ENCODE peak calls at places on chromosomes 2 and 18, in five cellular contexts. C is prostate gland, R is transverse colon, L is uterus, E is mucosa of descending colon. K is an unnamed sample.

GRCh38 chr2:103977681-103978080 is 876.2 kb upstream of the POU3F3 start:
- DNase-seq in L (no peak), E (no peak), R (no peak), C (no peak), K (no peak)

GRCh38 chr2:225989809-225990208 is 590.3 kb downstream of the NYAP2 start:
- DNase-seq in E (no peak), L (no peak), C (no peak), R (no peak), K (no peak)

GRCh38 chr2:163681765-163682164 is 54.0 kb downstream of the FIGN start:
- DNase-seq in L (peak; percentile 51), C (no peak), R (no peak), E (no peak), K (no peak)

GRCh38 chr2:39606585-39606984 is 59.1 kb upstream of the TMEM178A start:
- DNase-seq in R (no peak), C (no peak), L (no peak), E (no peak), K (no peak)

GRCh38 chr2:100548771-100549170 is 14.0 kb upstream of the PDCL3 start:
- DNase-seq in E (no peak), C (no peak), R (no peak), L (no peak), K (no peak)

GRCh38 chr18:34848695-34849094 is 138.6 kb downstream of the DTNA start:
- DNase-seq in E (no peak), L (no peak), C (no peak), R (no peak), K (no peak)

GRCh38 chr2:71558300-71559051 is 105.1 kb downstream of the DYSF start:
- DNase-seq in L (no peak), C (no peak), R (no peak), E (no peak), K (no peak)

GRCh38 chr2:8086796-8087479 is 594.9 kb upstream of the ID2 start:
- DNase-seq in E (no peak), L (no peak), R (no peak), C (no peak), K (no peak)

GRCh38 chr18:34871435-34871834 is 161.3 kb downstream of the DTNA start:
- DNase-seq in L (no peak), E (no peak), R (no peak), C (no peak), K (no peak)

GRCh38 chr18:26425148-26425531 is 123.2 kb downstream of the KCTD1 start:
- DNase-seq in R (no peak), L (no peak), E (no peak), C (no peak), K (no peak)

DNA sequence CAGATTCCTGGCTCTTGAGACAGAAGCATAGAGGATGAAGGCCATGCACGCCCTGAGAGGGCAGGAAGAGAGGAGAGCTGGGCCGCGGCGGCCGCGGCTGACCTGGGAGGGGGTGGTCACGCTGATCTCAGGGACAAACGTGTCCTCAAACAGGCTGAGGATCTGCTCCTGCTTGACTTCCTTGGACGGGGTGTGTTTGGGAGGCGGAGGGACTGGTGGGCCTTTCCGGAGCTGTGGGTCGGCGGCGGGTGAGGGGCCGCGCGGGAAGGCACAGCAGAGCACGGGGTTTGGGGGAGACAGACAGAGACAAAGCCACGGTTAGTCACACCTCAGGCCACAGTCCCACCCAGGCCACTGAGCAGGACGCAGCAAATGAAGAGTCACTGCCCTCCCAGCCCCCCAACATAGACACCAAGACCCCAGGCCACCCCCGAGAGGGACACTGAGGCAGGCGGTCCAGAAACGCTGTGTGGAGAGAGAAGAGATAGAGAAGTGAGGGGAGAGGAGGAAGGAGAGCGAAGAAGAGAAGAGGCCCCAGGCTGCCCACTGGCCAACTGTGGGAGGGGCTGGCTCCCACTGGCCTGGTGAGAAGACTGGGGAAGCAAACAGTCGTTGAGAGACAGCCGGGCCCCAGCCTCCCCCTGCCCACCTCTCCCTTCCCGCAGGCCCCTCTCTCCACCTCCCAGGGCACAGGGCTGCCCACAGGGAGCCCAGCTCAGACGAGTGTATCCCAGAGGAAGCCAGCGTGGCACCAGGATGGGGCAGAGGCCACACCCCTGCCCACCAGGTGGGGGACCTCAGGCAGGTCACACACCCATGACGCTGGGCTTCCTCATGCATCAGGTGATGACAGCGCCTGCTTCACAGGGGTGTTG is 49.3 kb downstream of the BIN1 start:
- DNase-seq in L (no peak), E (no peak), C (no peak), R (no peak), K (no peak)
- H3K36me3 ChIP-seq in L (no peaks in the 10 kb centered on the region), E (no peaks in the 10 kb centered on the region), C (no peaks in the 10 kb centered on the region), R (no peaks in the 10 kb centered on the region), K (peaks cover 10% of the 10 kb centered on the region)

GRCh38 chr18:63259581-63259830 is 60.1 kb downstream of the BCL2 start:
- DNase-seq in R (no peak), C (no peak), E (no peak), L (no peak), K (no peak)
- H3K36me3 ChIP-seq in R (no peaks in the 10 kb centered on the region), C (no peaks in the 10 kb centered on the region), E (no peaks in the 10 kb centered on the region), L (no peaks in the 10 kb centered on the region), K (no peaks in the 10 kb centered on the region)

DNA sequence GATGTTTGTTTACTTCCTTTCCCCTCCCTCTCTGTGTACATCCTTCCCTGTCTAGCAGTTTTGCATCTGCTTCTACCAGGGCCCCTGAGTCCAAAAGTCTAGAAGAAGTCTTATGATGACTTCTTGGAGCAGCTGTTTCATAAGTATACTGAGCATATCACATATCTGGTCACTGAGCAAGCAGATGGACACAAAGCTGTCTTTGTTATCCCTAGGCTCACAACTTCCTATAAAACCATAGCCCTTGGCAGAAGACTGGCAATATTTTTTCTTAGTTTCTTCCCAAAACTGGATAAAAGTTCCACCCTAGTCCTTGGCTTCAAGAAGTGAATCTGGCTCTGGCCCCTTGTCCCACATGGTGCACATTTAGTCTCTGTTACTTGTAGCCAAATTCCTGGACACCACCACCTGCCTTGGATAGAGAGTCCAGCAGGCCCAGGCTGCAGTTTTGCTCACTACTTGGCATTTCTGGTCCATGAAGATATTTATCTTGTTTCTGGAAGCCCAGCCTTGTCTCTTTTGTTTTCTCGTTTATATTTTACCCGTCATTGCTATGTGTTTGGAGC is 22.5 kb downstream of the THOC1 start:
- DNase-seq in R (no peak), C (no peak), L (no peak), E (no peak), K (no peak)
- H3K36me3 ChIP-seq in R (peaks cover 41% of the 10 kb centered on the region), C (no peaks in the 10 kb centered on the region), L (no peaks in the 10 kb centered on the region), E (no peaks in the 10 kb centered on the region), K (peaks cover 1% of the 10 kb centered on the region)

GRCh38 chr2:85397925-85398331 is 12.2 kb downstream of the CAPG start:
- DNase-seq in C (peak; percentile 50), L (no peak), R (no peak), E (no peak), K (no peak)

GRCh38 chr2:85396531-85397470 is 13.4 kb downstream of the CAPG start:
- DNase-seq in L (no peak), C (peak; percentile 51), R (no peak), E (no peak), K (peak; percentile 22)

GRCh38 chr2:85399183-85399455 is 11.0 kb downstream of the CAPG start:
- DNase-seq in R (no peak), C (no peak), L (no peak), E (no peak), K (no peak)

GRCh38 chr2:85400023-85400422 is 10.1 kb downstream of the CAPG start:
- DNase-seq in E (no peak), L (no peak), R (no peak), C (no peak), K (no peak)

DNA sequence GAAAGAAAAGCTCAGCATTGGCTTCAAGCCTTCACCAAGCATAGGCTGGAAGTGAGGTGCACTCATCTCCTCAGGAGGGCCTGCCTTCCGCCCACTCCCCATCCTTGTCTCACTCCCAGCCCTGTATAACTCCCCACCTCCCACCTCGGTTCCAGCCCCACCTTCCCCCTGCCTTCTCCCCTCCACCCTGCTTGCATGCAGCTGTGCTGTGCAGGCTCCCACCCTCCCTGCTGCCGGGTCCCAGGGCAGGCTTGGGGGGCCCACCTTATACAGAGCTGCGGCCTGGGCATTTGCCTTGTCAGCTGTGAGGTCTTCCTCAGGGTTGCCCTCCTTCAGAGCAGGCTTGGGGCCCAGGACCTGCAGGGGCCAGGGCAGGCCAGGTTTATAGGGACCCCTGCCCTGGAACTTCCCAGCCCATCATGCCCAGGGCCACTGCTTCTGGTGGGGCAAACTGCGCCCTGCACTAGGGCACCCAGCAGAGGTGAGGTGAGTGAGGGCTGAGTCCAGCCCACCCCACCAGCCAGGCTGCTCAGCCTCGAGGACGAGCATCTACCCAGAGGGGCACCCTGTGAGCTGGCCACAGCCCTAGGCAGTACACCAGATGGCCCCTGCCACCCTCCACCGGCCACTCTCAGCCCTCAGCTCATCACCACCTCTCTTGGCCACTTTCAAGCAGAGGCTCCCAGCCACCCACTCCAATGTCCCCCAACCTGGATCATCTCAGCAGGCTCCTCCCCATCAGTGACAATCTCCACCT is 11.6 kb downstream of the CAPG start:
- DNase-seq in L (no peak), E (no peak), C (no peak), R (no peak), K (peak; percentile 31)
- H3K36me3 ChIP-seq in L (no peaks in the 10 kb centered on the region), E (no peaks in the 10 kb centered on the region), C (no peaks in the 10 kb centered on the region), R (no peaks in the 10 kb centered on the region), K (no peaks in the 10 kb centered on the region)

DNA sequence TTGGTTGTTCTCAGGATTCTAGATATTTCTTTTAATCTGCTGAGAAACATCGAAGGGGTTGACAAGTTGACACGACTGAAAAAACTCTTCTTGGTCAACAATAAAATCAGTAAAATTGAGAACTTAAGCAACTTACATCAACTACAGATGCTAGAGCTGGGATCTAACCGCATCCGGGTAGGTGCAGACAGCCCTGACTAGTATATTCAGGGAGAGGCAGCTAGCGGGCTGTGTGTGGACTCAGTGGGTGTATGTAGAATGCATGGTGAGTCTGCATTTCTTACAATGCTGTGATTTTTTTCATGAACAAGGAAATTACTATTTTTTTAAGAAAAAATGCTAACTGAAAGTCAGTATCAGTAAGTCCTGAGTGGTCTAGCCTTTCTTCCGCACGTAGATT is 10.1 kb downstream of the PPP1R7 start:
- DNase-seq in E (no peak), L (no peak), C (no peak), R (no peak), K (no peak)
- H3K36me3 ChIP-seq in E (no peaks in the 10 kb centered on the region), L (no peaks in the 10 kb centered on the region), C (no peaks in the 10 kb centered on the region), R (peaks cover 30% of the 10 kb centered on the region), K (no peaks in the 10 kb centered on the region)

GRCh38 chr2:240765007-240765406 is 55.0 kb downstream of the KIF1A start:
- DNase-seq in R (no peak), E (no peak), C (no peak), L (no peak), K (no peak)
- H3K36me3 ChIP-seq in R (no peaks in the 10 kb centered on the region), E (no peaks in the 10 kb centered on the region), C (no peaks in the 10 kb centered on the region), L (no peaks in the 10 kb centered on the region), K (no peaks in the 10 kb centered on the region)

DNA sequence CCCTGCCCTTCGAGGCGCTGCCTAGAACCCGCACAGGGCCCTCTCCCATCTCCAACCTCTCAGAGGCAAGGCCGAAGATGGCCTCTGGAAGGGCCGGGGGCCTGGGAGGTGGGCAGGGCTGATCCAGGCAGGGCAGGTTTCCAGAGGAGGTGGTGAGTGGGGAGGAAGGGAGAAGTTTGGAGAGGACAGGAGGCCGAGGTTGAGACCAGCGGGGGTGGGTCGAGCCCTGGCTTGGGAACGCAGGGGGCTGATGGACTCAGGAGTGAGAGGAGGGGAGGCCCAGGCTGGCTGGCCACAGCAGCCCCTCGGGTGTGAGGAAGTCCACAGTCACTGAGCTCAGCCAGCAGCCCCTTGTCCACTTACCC is 10.5 kb downstream of the CAPN10 start:
- DNase-seq in R (no peak), C (no peak), L (peak; percentile 10), E (no peak), K (no peak)
- H3K36me3 ChIP-seq in R (no peaks in the 10 kb centered on the region), C (no peaks in the 10 kb centered on the region), L (no peaks in the 10 kb centered on the region), E (no peaks in the 10 kb centered on the region), K (no peaks in the 10 kb centered on the region)